ENCODE peak calls at places on chromosomes 3 and 15, in nine cellular contexts. H, V, K, G, O, Q, U, D and B are unnamed samples.

GRCh38 chr3:58121183-58121582 is 89.6 kb downstream of the DNASE1L3 start:
- DNase-seq in D (no peak), G (no peak), U (peak), K (no peak), H (no peak), O (no peak), V (no peak), Q (no peak), B (no peak)

GRCh38 chr15:40792394-40792793 is 14.5 kb upstream of the ZFYVE19 start:
- DNase-seq in O (no peak), H (no peak), K (no peak), D (no peak), Q (no peak), U (no peak), G (no peak), V (no peak), B (no peak)

GRCh38 chr15:63638828-63639227 is 41.6 kb downstream of the FBXL22 start:
- DNase-seq in U (no peak), V (no peak), Q (no peak), K (no peak), H (no peak), G (no peak), D (no peak), O (no peak), B (no peak)

GRCh38 chr3:37985637-37986320 is 4.8 kb upstream of the VILL start:
- DNase-seq in V (no peak), K (peak), H (no peak), O (no peak), D (no peak), G (peak), Q (no peak), U (no peak), B (no peak)

GRCh38 chr3:71585891-71586809 is 2.6 kb upstream of the FOXP1 start:
- DNase-seq in H (peak), U (no peak), K (no peak), O (no peak), G (peak), Q (no peak), V (no peak), D (no peak), B (no peak)

GRCh38 chr3:71328917-71329316 is 254.6 kb downstream of the FOXP1 start:
- DNase-seq in O (no peak), K (no peak), V (no peak), G (no peak), Q (no peak), H (no peak), U (no peak), D (no peak), B (no peak)

GRCh38 chr15:53158995-53159394 is 368.9 kb upstream of the ONECUT1 start:
- DNase-seq in Q (no peak), G (no peak), O (no peak), H (no peak), K (no peak), U (no peak), V (no peak), D (no peak), B (no peak)

GRCh38 chr3:28951773-28952556 is 328.9 kb upstream of the RBMS3 start:
- DNase-seq in K (no peak), U (no peak), D (no peak), Q (no peak), G (no peak), O (no peak), H (no peak), V (no peak), B (no peak)

GRCh38 chr15:73744293-73744692 is 8.9 kb downstream of the INSYN1 start:
- DNase-seq in H (no peak), K (no peak), O (no peak), Q (no peak), U (no peak), G (no peak), V (no peak), D (no peak), B (no peak)

GRCh38 chr15:70299931-70300858 is 202.5 kb upstream of the TLE3 start:
- DNase-seq in U (no peak), O (peak), Q (peak), H (no peak), G (no peak), V (no peak), D (peak), K (no peak), B (no peak)

GRCh38 chr3:67674055-67674454 is 19.6 kb upstream of the SUCLG2 start:
- DNase-seq in K (no peak), V (no peak), O (no peak), Q (no peak), H (no peak), G (no peak), D (no peak), U (no peak), B (no peak)

GRCh38 chr3:148937477-148937876 is 53.9 kb upstream of the GYG1 start:
- DNase-seq in K (no peak), O (no peak), D (no peak), U (no peak), G (no peak), H (no peak), Q (no peak), V (peak), B (no peak)

GRCh38 chr3:58585994-58586393 is 8.8 kb upstream of the FAM107A start:
- DNase-seq in D (no peak), H (no peak), G (no peak), Q (no peak), V (no peak), U (no peak), O (no peak), K (no peak), B (no peak)

GRCh38 chr3:127608362-127608718 is 10.1 kb downstream of the MCM2 start:
- DNase-seq in H (no peak), K (no peak), D (no peak), V (no peak), Q (no peak), U (peak), O (no peak), G (peak), B (peak)

GRCh38 chr3:23758253-23758838 is 47.4 kb upstream of the UBE2E1 start:
- DNase-seq in K (no peak), U (no peak), G (no peak), Q (no peak), H (no peak), O (no peak), V (no peak), D (no peak), B (no peak)

GRCh38 chr3:157311633-157312365 is 124.9 kb upstream of the PTX3 start:
- DNase-seq in H (no peak), O (no peak), U (no peak), D (no peak), K (no peak), V (peak), Q (no peak), G (no peak), B (no peak)

GRCh38 chr15:65916664-65917406 is 47.5 kb downstream of the RAB11A start:
- DNase-seq in D (peak), V (peak), U (peak), G (peak), O (peak), Q (peak), K (peak), H (peak), B (peak)